ENCODE peak calls at places on chromosomes 7 and 10, in four cellular contexts. S, D, W and B are unnamed samples.

GRCh38 chr7:70698219-70698832 is 433.6 kb upstream of the GALNT17 start:
- DNase-seq in S (peak; percentile 51), D (peak; percentile 38), W (no peak), B (no peak)

GRCh38 chr7:93943816-93944540 is 22.4 kb downstream of the GNG11 start:
- DNase-seq in S (no peak), D (no peak), W (no peak), B (no peak)

GRCh38 chr10:25982107-25982506 is 48.1 kb downstream of the MYO3A start:
- DNase-seq in S (no peak), D (no peak), W (no peak), B (no peak)

GRCh38 chr7:82029236-82029635 is 259.4 kb upstream of the HGF start:
- DNase-seq in S (no peak), D (no peak), W (no peak), B (no peak)

GRCh38 chr10:127908106-127908957 is 1.4 kb downstream of the PTPRE start:
- DNase-seq in S (no peak), D (peak; percentile 23), W (no peak), B (no peak)

GRCh38 chr7:155312108-155312507 is 14.4 kb downstream of the INSIG1 start:
- DNase-seq in S (no peak), D (no peak), W (no peak), B (no peak)

GRCh38 chr10:56370217-56371113 is 9.4 kb upstream of the ZWINT start:
- DNase-seq in S (peak; percentile 11), D (no peak), W (no peak), B (no peak)

GRCh38 chr10:6201511-6201975 is 1.2 kb upstream of the PFKFB3 start:
- DNase-seq in S (peak; percentile 51), D (peak; percentile 39), W (no peak), B (peak; percentile 65)

GRCh38 chr10:42955493-42955889 is 121.4 kb upstream of the RET start:
- DNase-seq in S (no peak), D (no peak), W (no peak), B (peak; percentile 2)

GRCh38 chr10:131125511-131126225 is 185.9 kb downstream of the TCERG1L start:
- DNase-seq in S (no peak), D (no peak), W (no peak), B (no peak)

GRCh38 chr7:133512560-133512959 is 259.7 kb downstream of the EXOC4 start:
- DNase-seq in S (no peak), D (no peak), W (no peak), B (no peak)

GRCh38 chr7:133510326-133511055 is 257.6 kb downstream of the EXOC4 start:
- DNase-seq in S (no peak), D (no peak), W (no peak), B (no peak)

GRCh38 chr7:133509822-133510221 is 256.9 kb downstream of the EXOC4 start:
- DNase-seq in S (no peak), D (no peak), W (no peak), B (no peak)

GRCh38 chr7:133511242-133511641 is 258.4 kb downstream of the EXOC4 start:
- DNase-seq in S (no peak), D (no peak), W (no peak), B (no peak)

GRCh38 chr7:133511708-133512107 is 258.8 kb downstream of the EXOC4 start:
- DNase-seq in S (no peak), D (no peak), W (no peak), B (no peak)
- TF ChIP-seq ATF2 in S (no peak), D (no peak), W (no peak), B (no peak)

DNA sequence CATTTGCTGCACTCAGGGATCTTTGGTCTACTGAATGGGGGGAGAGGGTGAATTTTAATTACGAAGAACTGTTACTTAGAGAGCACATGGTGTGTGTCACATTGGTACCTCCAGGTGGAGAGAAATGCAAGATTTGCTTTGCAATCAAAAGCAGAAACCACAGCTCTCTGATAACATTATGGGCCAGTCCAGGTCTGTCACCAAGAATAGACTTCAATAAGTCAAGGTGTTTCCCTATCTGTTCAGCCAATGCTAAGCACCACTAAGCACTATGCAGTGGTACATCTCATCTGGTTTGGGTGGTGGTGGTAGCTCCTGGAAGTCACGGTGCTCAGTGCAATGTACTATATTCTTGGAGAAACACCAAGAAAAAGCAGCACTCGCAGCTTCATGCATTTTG is 119.6 kb upstream of the AFAP1L2 start:
- DNase-seq in S (no peak), D (no peak), W (no peak), B (no peak)
- TF ChIP-seq JUN in S (no peak), D (no peak), W (no peak), B (no peak)

GRCh38 chr7:37366445-37366844 is 82.2 kb downstream of the ELMO1 start:
- DNase-seq in S (no peak), D (no peak), W (no peak), B (no peak)
- TF ChIP-seq CREB1 in S (no peak), D (no peak), W (no peak), B (no peak)

GRCh38 chr7:68697821-68698280 is 900.4 kb upstream of the AUTS2 start:
- DNase-seq in S (no peak), D (no peak), W (no peak), B (no peak)
- TF ChIP-seq ATF2 in S (no peak), D (no peak), W (no peak), B (no peak)

GRCh38 chr7:47470567-47471357 is 111.1 kb downstream of the TNS3 start:
- DNase-seq in S (no peak), D (peak; percentile 95), W (peak; percentile 50), B (peak; percentile 53)
- TF ChIP-seq JUN in S (no peak), D (peak; percentile 26), W (no peak), B (no peak)

DNA sequence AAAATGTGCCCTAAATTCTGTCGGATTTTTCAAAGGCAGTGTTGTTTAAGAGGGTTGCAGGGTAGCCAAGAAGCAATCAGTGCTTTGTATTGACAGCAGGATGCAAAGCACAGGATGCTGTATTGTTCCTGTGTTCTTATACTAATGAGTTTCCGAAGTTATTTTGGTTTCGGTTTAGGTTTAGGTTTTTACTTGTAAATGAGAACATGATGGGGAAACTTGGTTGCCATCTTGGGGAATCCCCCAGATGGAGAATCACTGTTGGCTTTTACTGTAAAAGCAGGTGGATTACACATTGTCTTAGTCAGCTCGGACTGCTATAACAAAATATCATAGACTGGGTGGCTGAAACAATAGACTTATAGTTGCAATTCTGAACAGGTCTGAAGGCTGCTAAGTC is 72.1 kb downstream of the INHBA start:
- DNase-seq in S (no peak), D (no peak), W (no peak), B (no peak)
- TF ChIP-seq CREB1 in S (no peak), D (no peak), W (no peak), B (no peak)

GRCh38 chr10:129756912-129757861 is 206.9 kb downstream of the EBF3 start:
- DNase-seq in S (no peak), D (no peak), W (no peak), B (peak; percentile 2)

GRCh38 chr10:129758180-129758579 is 205.9 kb downstream of the EBF3 start:
- DNase-seq in S (no peak), D (no peak), W (no peak), B (no peak)

GRCh38 chr10:129755075-129756020 is 208.7 kb downstream of the EBF3 start:
- DNase-seq in S (no peak), D (no peak), W (no peak), B (peak; percentile 1)

GRCh38 chr10:129758591-129759021 is 205.5 kb downstream of the EBF3 start:
- DNase-seq in S (no peak), D (no peak), W (no peak), B (peak; percentile 3)

DNA sequence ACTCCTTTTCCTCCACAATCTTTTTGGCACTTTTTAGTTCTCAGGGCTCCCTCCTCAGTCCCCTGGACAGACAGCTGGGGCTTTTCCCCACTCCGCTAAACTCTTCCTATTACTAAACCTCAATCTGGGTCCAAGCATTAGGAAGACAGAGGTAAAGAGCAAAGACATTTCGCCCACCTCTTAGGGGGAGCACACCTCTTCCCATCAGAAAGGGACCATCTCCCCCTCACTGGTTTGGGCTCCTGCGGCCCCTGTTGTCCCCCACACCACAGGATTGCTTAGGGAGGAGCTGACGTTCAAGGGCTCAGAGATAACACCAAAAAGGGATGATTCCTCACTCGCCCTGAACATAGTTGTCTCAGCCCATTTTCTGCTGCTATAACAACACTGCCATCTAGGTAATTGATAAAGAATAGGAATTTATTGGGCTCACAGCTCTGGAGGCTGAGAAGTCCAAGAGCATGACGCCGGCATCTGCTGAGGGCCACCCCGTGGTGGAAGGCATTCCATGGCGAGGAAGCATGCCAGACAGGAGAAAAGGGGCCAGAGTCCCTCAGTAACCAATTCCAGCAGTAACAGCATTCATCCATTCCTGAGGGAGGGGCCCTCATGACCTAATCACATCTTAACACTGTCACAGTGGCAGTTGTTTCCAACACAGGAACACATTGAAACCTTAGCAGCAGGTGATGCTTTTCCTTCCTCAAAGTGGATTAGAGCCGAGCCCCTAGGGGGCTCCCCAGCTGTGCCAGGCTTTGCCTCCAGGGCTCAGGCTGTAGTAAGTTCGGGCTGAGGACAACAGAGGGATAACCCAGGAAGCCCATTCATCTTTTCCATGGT is 209.6 kb downstream of the EBF3 start:
- DNase-seq in S (no peak), D (no peak), W (no peak), B (no peak)
- TF ChIP-seq ATF2 in S (no peak), D (no peak), W (no peak), B (no peak)

GRCh38 chr7:7563813-7564212 is 2.9 kb upstream of the MIOS start:
- DNase-seq in S (no peak), D (no peak), W (no peak), B (no peak)

GRCh38 chr7:7563269-7563668 is 3.4 kb upstream of the MIOS start:
- DNase-seq in S (no peak), D (no peak), W (no peak), B (no peak)

GRCh38 chr7:7565018-7565680 is 1.5 kb upstream of the MIOS start:
- DNase-seq in S (no peak), D (no peak), W (no peak), B (no peak)

GRCh38 chr7:7564323-7564780 is 2.3 kb upstream of the MIOS start:
- DNase-seq in S (no peak), D (no peak), W (no peak), B (no peak)

DNA sequence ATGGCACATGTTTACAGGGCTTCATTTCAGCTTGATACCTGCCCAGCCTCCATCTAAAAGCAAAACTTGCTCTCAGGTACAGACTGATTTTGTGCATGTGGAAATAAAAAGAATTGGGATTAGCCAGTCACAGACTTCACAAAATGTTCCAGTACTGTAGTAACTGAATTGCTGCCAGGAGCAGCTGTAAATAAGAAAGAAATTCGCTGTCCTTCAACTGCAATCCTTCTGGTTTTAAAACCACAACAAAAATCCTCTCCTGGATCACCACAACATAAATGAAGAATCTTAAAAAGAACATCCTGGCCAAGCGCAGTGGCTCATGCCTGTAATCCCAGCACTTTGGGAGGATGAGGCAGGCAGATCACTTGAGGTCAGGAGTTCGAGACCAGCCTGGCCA is 3.9 kb upstream of the MIOS start:
- DNase-seq in S (no peak), D (no peak), W (no peak), B (no peak)
- TF ChIP-seq JUN in S (no peak), D (no peak), W (no peak), B (no peak)

GRCh38 chr10:116183733-116184447 is 89.1 kb downstream of the GFRA1 start:
- DNase-seq in S (no peak), D (no peak), W (peak; percentile 10), B (peak; percentile 21)
- TF ChIP-seq CREB1 in S (no peak), D (no peak), W (no peak), B (no peak)